ENCODE peak calls at places on chromosomes 3 and 15, in four cellular contexts. A, E, X and W are unnamed samples.
A peak's percentile ranks its signal among the peaks of the same experiment; 100 is the strongest.

GRCh38 chr3:182636646-182637045 is 156.7 kb upstream of the ATP11B start:
- DNase-seq in E (no peak), A (no peak), X (no peak), W (no peak)

GRCh38 chr3:161413127-161413854 is 42.0 kb upstream of the SPTSSB start:
- DNase-seq in A (no peak), X (no peak), E (no peak), W (no peak)

GRCh38 chr15:29821416-29822099 is 710 bp downstream of the TJP1 start:
- DNase-seq in X (peak; percentile 86), E (peak; percentile 85), A (no peak), W (peak; percentile 75)

GRCh38 chr15:29937956-29938355 is 115.7 kb upstream of the TJP1 start:
- DNase-seq in E (no peak), X (no peak), A (no peak), W (no peak)

GRCh38 chr3:59243476-59243875 is 193.7 kb upstream of the CFAP20DC start:
- DNase-seq in A (no peak), X (no peak), E (no peak), W (no peak)

GRCh38 chr15:81182746-81183402 is 13.8 kb upstream of the IL16 start:
- DNase-seq in E (no peak), X (no peak), A (no peak), W (no peak)

GRCh38 chr3:23740517-23741402 is 65.0 kb upstream of the UBE2E1 start:
- DNase-seq in E (no peak), X (no peak), A (no peak), W (no peak)

GRCh38 chr3:149180057-149180573 is 41.5 kb downstream of the CP start:
- DNase-seq in A (peak; percentile 78), E (no peak), X (no peak), W (no peak)

GRCh38 chr3:47578119-47578630 is 490 bp downstream of the CSPG5 start:
- DNase-seq in A (no peak), E (no peak), X (peak; percentile 17), W (peak; percentile 57)

GRCh38 chr15:77409259-77410156 is 10.4 kb downstream of the PEAK1 start:
- DNase-seq in X (no peak), E (no peak), A (no peak), W (no peak)

GRCh38 chr3:137066092-137066491 is 108.3 kb downstream of the IL20RB start:
- DNase-seq in E (no peak), X (no peak), A (no peak), W (no peak)

GRCh38 chr3:57109437-57110199 is 49.2 kb downstream of the SPATA12 start:
- DNase-seq in A (no peak), X (no peak), E (no peak), W (no peak)

GRCh38 chr3:30426319-30426993 is 179.9 kb upstream of the TGFBR2 start:
- DNase-seq in E (no peak), A (no peak), X (no peak), W (no peak)

GRCh38 chr15:39887832-39888231 is 32.2 kb downstream of the GPR176 start:
- DNase-seq in X (no peak), A (no peak), E (no peak), W (no peak)

GRCh38 chr3:16993227-16993626 is 108.5 kb downstream of the PLCL2 start:
- DNase-seq in E (no peak), X (no peak), A (no peak), W (no peak)

GRCh38 chr15:77482570-77482969 is 61.9 kb downstream of the HMG20A start:
- DNase-seq in A (no peak), E (no peak), X (no peak), W (no peak)

GRCh38 chr15:80988148-80988796 is 1.3 kb downstream of the MESD start:
- DNase-seq in E (no peak), X (no peak), A (no peak), W (no peak)

GRCh38 chr15:100875495-100875894 is 4.1 kb upstream of the ALDH1A3 start:
- DNase-seq in A (no peak), E (no peak), X (no peak), W (no peak)

GRCh38 chr15:97072560-97072959 is 742.1 kb downstream of the NR2F2 start:
- DNase-seq in E (no peak), A (no peak), X (no peak), W (no peak)

GRCh38 chr3:41482134-41482533 is 282.8 kb downstream of the CTNNB1 start:
- DNase-seq in X (no peak), E (no peak), A (no peak), W (no peak)

GRCh38 chr3:127857270-127857801 is 35.0 kb upstream of the MGLL start:
- DNase-seq in A (no peak), E (no peak), X (no peak), W (no peak)

GRCh38 chr3:157542711-157543485 is 39.7 kb upstream of the VEPH1 start:
- DNase-seq in A (no peak), E (peak; percentile 64), X (peak; percentile 25), W (peak; percentile 69)

GRCh38 chr15:69578792-69579587 is 126.4 kb downstream of the RPLP1 start:
- DNase-seq in A (peak; percentile 65), X (no peak), E (no peak), W (no peak)

GRCh38 chr15:93074596-93074995 is 14.4 kb downstream of the RGMA start:
- DNase-seq in E (no peak), A (no peak), X (no peak), W (no peak)

GRCh38 chr3:184234224-184234623 is 4.8 kb downstream of the VWA5B2 start:
- DNase-seq in A (no peak), E (no peak), X (no peak), W (no peak)

GRCh38 chr3:115401298-115401697 is 222.0 kb upstream of the GAP43 start:
- DNase-seq in X (no peak), A (no peak), E (no peak), W (no peak)

GRCh38 chr15:71493526-71493925 is 316.8 kb upstream of the NR2E3 start:
- DNase-seq in E (no peak), A (no peak), X (no peak), W (no peak)

GRCh38 chr3:15820911-15821310 is 23.1 kb upstream of the ANKRD28 start:
- DNase-seq in X (no peak), E (no peak), A (no peak), W (no peak)

GRCh38 chr15:80998252-80998651 is 2.5 kb upstream of the TLNRD1 start:
- DNase-seq in E (no peak), X (no peak), A (no peak), W (no peak)

GRCh38 chr3:14769531-14770325 is 49.0 kb upstream of the FGD5 start:
- DNase-seq in E (peak; percentile 19), A (no peak), X (no peak), W (no peak)

GRCh38 chr3:43455233-43455632 is 166.6 kb downstream of the ANO10 start:
- DNase-seq in A (no peak), E (no peak), X (no peak), W (no peak)

GRCh38 chr3:37640636-37641375 is 220.9 kb upstream of the CTDSPL start:
- DNase-seq in X (no peak), E (no peak), A (no peak), W (no peak)

GRCh38 chr15:85554852-85555521 is 174.6 kb downstream of the AKAP13 start:
- DNase-seq in A (no peak), X (no peak), E (no peak), W (no peak)

GRCh38 chr3:8607285-8608040 is 37.1 kb downstream of the SSUH2 start:
- DNase-seq in A (peak; percentile 34), E (no peak), X (peak; percentile 31), W (peak; percentile 53)

GRCh38 chr3:117622130-117622841 is 912.7 kb downstream of the TUSC7 start:
- DNase-seq in X (no peak), A (no peak), E (no peak), W (no peak)

GRCh38 chr15:25859838-25860645 is 3.1 kb downstream of the ATP10A start:
- DNase-seq in A (no peak), E (no peak), X (no peak), W (no peak)

GRCh38 chr15:60179786-60180391 is 175.8 kb downstream of the FOXB1 start:
- DNase-seq in E (no peak), X (no peak), A (no peak), W (peak; percentile 17)

GRCh38 chr3:113167929-113168771 is 43.2 kb upstream of the BOC start:
- DNase-seq in X (no peak), E (no peak), A (no peak), W (peak; percentile 48)

GRCh38 chr3:113166719-113167492 is 44.5 kb upstream of the BOC start:
- DNase-seq in A (no peak), E (peak; percentile 47), X (no peak), W (peak; percentile 53)

GRCh38 chr3:113169876-113170452 is 41.4 kb upstream of the BOC start:
- DNase-seq in A (no peak), E (no peak), X (no peak), W (no peak)

GRCh38 chr3:113166357-113166718 is 45.0 kb upstream of the BOC start:
- DNase-seq in A (no peak), X (no peak), E (no peak), W (no peak)

GRCh38 chr3:113165841-113166240 is 45.5 kb upstream of the BOC start:
- DNase-seq in X (no peak), E (no peak), A (no peak), W (no peak)
- TF ChIP-seq CTCF in X (no peak), E (no peak), A (no peak), W (no peak)

DNA sequence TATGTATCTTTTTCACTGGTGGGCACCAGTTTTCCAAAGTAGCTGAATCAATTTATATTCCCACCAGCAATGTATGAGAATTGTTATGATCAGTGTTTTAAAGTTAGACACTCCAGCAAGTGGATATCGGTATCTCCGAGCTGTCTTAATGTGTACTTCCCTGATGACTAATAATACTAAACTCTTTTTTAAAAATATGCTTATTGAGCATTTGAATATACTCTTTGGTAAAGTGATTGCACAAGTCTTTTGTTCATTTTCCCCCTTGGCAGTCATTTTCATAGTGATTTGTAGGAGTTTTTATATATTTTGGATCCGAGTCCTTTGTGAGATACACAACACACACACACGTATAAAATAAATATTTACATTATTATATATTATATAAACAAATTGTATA is 12.5 kb upstream of the FEM1B start:
- DNase-seq in A (no peak), E (no peak), X (no peak), W (no peak)
- TF ChIP-seq CTCF in A (no peak), E (no peak), X (no peak), W (no peak)

GRCh38 chr3:53045107-53045783 is 628 bp downstream of the SFMBT1 start:
- DNase-seq in X (peak; percentile 30), A (no peak), E (peak; percentile 52), W (peak; percentile 72)
- TF ChIP-seq CTCF in X (no peak), A (no peak), E (no peak), W (no peak)

DNA sequence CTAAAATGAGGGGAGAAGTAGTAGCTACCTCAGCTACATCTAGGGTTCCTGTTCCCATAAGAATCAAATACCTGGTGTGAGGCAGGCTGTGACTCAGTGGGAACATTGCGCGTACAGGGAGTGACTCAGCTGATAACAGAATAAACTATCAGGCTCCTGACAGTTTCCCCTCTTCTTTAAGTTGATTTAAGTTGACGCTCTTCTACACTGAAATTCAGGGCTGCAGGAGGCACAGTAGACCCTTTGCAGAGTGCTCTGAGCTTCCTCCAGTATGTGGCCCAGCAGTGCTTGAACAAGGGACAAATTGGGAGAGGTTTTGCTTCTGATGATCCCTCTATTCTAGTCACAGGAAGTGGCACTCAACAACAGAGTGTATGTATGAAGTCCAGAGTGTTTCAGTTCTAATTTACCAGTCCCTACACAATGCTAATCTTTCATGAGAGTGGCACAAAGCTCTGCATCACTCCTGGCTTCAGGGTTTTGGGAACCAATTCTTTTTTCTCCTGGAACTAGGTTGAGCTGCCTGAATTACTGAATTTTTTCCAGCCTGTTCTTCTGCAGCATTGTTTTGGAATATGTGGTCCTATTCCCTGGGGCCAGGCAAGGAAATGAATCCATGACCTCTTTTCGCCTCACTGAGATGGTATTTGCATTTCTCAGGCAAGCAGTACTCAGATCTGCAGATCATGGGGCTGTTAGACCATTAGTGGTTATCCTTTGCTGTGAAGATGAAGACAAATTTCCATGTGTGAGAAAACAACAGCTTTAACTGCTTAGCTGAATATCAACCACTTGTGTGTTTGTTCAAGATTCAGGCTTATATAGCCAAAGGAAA is 25.5 kb upstream of the GPR171 start:
- DNase-seq in X (no peak), A (no peak), E (no peak), W (no peak)
- TF ChIP-seq CTCF in X (no peak), A (no peak), E (no peak), W (no peak)